ENCODE peak calls at places on chromosomes 16 and 17, in nine cellular contexts. One of them, this sample, is unnamed.

GRCh38 chr17:15395091-15395490 is 53.7 kb upstream of the TEKT3 start:
- DNase-seq in left lobe of liver: no peak
- DNase-seq in activated CD8-positive, alpha-beta T cell treated with anti-CD3 and anti-CD28 coated beads for 36 hours: no peak
- DNase-seq in sigmoid colon: no peak
- DNase-seq in stimulated activated CD4-positive, alpha-beta T cell treated with anti-CD3 and anti-CD28 coated beads, Interleukin-1b, Interleukin-23, amount 100 ng/mL, for 1 hour: no peak
- DNase-seq in B cell: no peak
- DNase-seq in Calu3: no peak
- DNase-seq in hippocampal formation: no peak
- DNase-seq in substantia nigra: no peak
- DNase-seq in this sample: no peak

GRCh38 chr16:57818377-57819055 is 16.2 kb upstream of the KIFC3 start:
- DNase-seq in activated CD8-positive, alpha-beta T cell treated with anti-CD3 and anti-CD28 coated beads for 36 hours: no peak
- DNase-seq in sigmoid colon: no peak
- DNase-seq in left lobe of liver: no peak
- DNase-seq in substantia nigra: no peak
- DNase-seq in B cell: no peak
- DNase-seq in stimulated activated CD4-positive, alpha-beta T cell treated with anti-CD3 and anti-CD28 coated beads, Interleukin-1b, Interleukin-23, amount 100 ng/mL, for 1 hour: no peak
- DNase-seq in Calu3: no peak
- DNase-seq in hippocampal formation: no peak
- DNase-seq in this sample: no peak

GRCh38 chr17:27807567-27808470 is 7.5 kb upstream of the NOS2 start:
- DNase-seq in left lobe of liver: no peak
- DNase-seq in hippocampal formation: no peak
- DNase-seq in B cell: peak
- DNase-seq in Calu3: peak
- DNase-seq in substantia nigra: no peak
- DNase-seq in stimulated activated CD4-positive, alpha-beta T cell treated with anti-CD3 and anti-CD28 coated beads, Interleukin-1b, Interleukin-23, amount 100 ng/mL, for 1 hour: peak
- DNase-seq in activated CD8-positive, alpha-beta T cell treated with anti-CD3 and anti-CD28 coated beads for 36 hours: peak
- DNase-seq in sigmoid colon: no peak
- DNase-seq in this sample: no peak

GRCh38 chr17:79114455-79115301 is 40.1 kb downstream of the ENGASE start:
- DNase-seq in Calu3: peak
- DNase-seq in activated CD8-positive, alpha-beta T cell treated with anti-CD3 and anti-CD28 coated beads for 36 hours: no peak
- DNase-seq in stimulated activated CD4-positive, alpha-beta T cell treated with anti-CD3 and anti-CD28 coated beads, Interleukin-1b, Interleukin-23, amount 100 ng/mL, for 1 hour: no peak
- DNase-seq in hippocampal formation: no peak
- DNase-seq in B cell: no peak
- DNase-seq in sigmoid colon: peak
- DNase-seq in left lobe of liver: peak
- DNase-seq in substantia nigra: no peak
- DNase-seq in this sample: peak

GRCh38 chr17:50952889-50953288 is 86.7 kb upstream of the TOB1 start:
- DNase-seq in left lobe of liver: peak
- DNase-seq in Calu3: no peak
- DNase-seq in substantia nigra: no peak
- DNase-seq in sigmoid colon: no peak
- DNase-seq in stimulated activated CD4-positive, alpha-beta T cell treated with anti-CD3 and anti-CD28 coated beads, Interleukin-1b, Interleukin-23, amount 100 ng/mL, for 1 hour: no peak
- DNase-seq in hippocampal formation: no peak
- DNase-seq in B cell: no peak
- DNase-seq in activated CD8-positive, alpha-beta T cell treated with anti-CD3 and anti-CD28 coated beads for 36 hours: no peak
- DNase-seq in this sample: no peak

GRCh38 chr17:77748436-77748835 is 210.1 kb upstream of the TNRC6C start:
- DNase-seq in substantia nigra: no peak
- DNase-seq in hippocampal formation: no peak
- DNase-seq in B cell: no peak
- DNase-seq in left lobe of liver: no peak
- DNase-seq in Calu3: no peak
- DNase-seq in stimulated activated CD4-positive, alpha-beta T cell treated with anti-CD3 and anti-CD28 coated beads, Interleukin-1b, Interleukin-23, amount 100 ng/mL, for 1 hour: no peak
- DNase-seq in sigmoid colon: peak
- DNase-seq in activated CD8-positive, alpha-beta T cell treated with anti-CD3 and anti-CD28 coated beads for 36 hours: no peak
- DNase-seq in this sample: no peak

GRCh38 chr16:58086381-58087208 is 42.6 kb downstream of the CFAP20 start:
- DNase-seq in sigmoid colon: no peak
- DNase-seq in left lobe of liver: no peak
- DNase-seq in B cell: no peak
- DNase-seq in substantia nigra: no peak
- DNase-seq in hippocampal formation: no peak
- DNase-seq in Calu3: no peak
- DNase-seq in activated CD8-positive, alpha-beta T cell treated with anti-CD3 and anti-CD28 coated beads for 36 hours: no peak
- DNase-seq in stimulated activated CD4-positive, alpha-beta T cell treated with anti-CD3 and anti-CD28 coated beads, Interleukin-1b, Interleukin-23, amount 100 ng/mL, for 1 hour: no peak
- DNase-seq in this sample: peak

GRCh38 chr17:7538050-7538449 is 10.8 kb upstream of the TNFSF12 start:
- DNase-seq in hippocampal formation: no peak
- DNase-seq in activated CD8-positive, alpha-beta T cell treated with anti-CD3 and anti-CD28 coated beads for 36 hours: no peak
- DNase-seq in Calu3: no peak
- DNase-seq in substantia nigra: no peak
- DNase-seq in sigmoid colon: no peak
- DNase-seq in B cell: no peak
- DNase-seq in stimulated activated CD4-positive, alpha-beta T cell treated with anti-CD3 and anti-CD28 coated beads, Interleukin-1b, Interleukin-23, amount 100 ng/mL, for 1 hour: no peak
- DNase-seq in left lobe of liver: no peak
- DNase-seq in this sample: no peak

GRCh38 chr16:72877374-72878028 is 170.4 kb downstream of the ZFHX3 start:
- DNase-seq in activated CD8-positive, alpha-beta T cell treated with anti-CD3 and anti-CD28 coated beads for 36 hours: no peak
- DNase-seq in stimulated activated CD4-positive, alpha-beta T cell treated with anti-CD3 and anti-CD28 coated beads, Interleukin-1b, Interleukin-23, amount 100 ng/mL, for 1 hour: no peak
- DNase-seq in sigmoid colon: no peak
- DNase-seq in B cell: no peak
- DNase-seq in left lobe of liver: no peak
- DNase-seq in Calu3: peak
- DNase-seq in substantia nigra: no peak
- DNase-seq in hippocampal formation: no peak
- DNase-seq in this sample: peak

GRCh38 chr16:1961651-1962067 is 2.3 kb downstream of the NDUFB10 start:
- DNase-seq in B cell: no peak
- DNase-seq in activated CD8-positive, alpha-beta T cell treated with anti-CD3 and anti-CD28 coated beads for 36 hours: peak
- DNase-seq in hippocampal formation: no peak
- DNase-seq in stimulated activated CD4-positive, alpha-beta T cell treated with anti-CD3 and anti-CD28 coated beads, Interleukin-1b, Interleukin-23, amount 100 ng/mL, for 1 hour: no peak
- DNase-seq in sigmoid colon: no peak
- DNase-seq in left lobe of liver: no peak
- DNase-seq in substantia nigra: no peak
- DNase-seq in Calu3: no peak
- DNase-seq in this sample: peak

GRCh38 chr17:15490634-15491261 is 23.3 kb upstream of the CDRT4 start:
- DNase-seq in hippocampal formation: peak
- DNase-seq in stimulated activated CD4-positive, alpha-beta T cell treated with anti-CD3 and anti-CD28 coated beads, Interleukin-1b, Interleukin-23, amount 100 ng/mL, for 1 hour: no peak
- DNase-seq in Calu3: peak
- DNase-seq in left lobe of liver: no peak
- DNase-seq in sigmoid colon: peak
- DNase-seq in substantia nigra: peak
- DNase-seq in B cell: no peak
- DNase-seq in activated CD8-positive, alpha-beta T cell treated with anti-CD3 and anti-CD28 coated beads for 36 hours: peak
- DNase-seq in this sample: peak

GRCh38 chr17:63480826-63481487 is 4.1 kb downstream of the ACE start:
- DNase-seq in Calu3: no peak
- DNase-seq in activated CD8-positive, alpha-beta T cell treated with anti-CD3 and anti-CD28 coated beads for 36 hours: no peak
- DNase-seq in substantia nigra: no peak
- DNase-seq in hippocampal formation: no peak
- DNase-seq in B cell: no peak
- DNase-seq in left lobe of liver: no peak
- DNase-seq in sigmoid colon: no peak
- DNase-seq in stimulated activated CD4-positive, alpha-beta T cell treated with anti-CD3 and anti-CD28 coated beads, Interleukin-1b, Interleukin-23, amount 100 ng/mL, for 1 hour: no peak
- DNase-seq in this sample: no peak

GRCh38 chr17:286571-286970 is 66.0 kb downstream of the RPH3AL start:
- DNase-seq in substantia nigra: no peak
- DNase-seq in stimulated activated CD4-positive, alpha-beta T cell treated with anti-CD3 and anti-CD28 coated beads, Interleukin-1b, Interleukin-23, amount 100 ng/mL, for 1 hour: no peak
- DNase-seq in left lobe of liver: no peak
- DNase-seq in hippocampal formation: no peak
- DNase-seq in sigmoid colon: peak
- DNase-seq in activated CD8-positive, alpha-beta T cell treated with anti-CD3 and anti-CD28 coated beads for 36 hours: no peak
- DNase-seq in B cell: no peak
- DNase-seq in Calu3: no peak
- DNase-seq in this sample: no peak

GRCh38 chr16:10979717-10980601 is 35.6 kb downstream of the CLEC16A start:
- DNase-seq in B cell: no peak
- DNase-seq in hippocampal formation: peak
- DNase-seq in activated CD8-positive, alpha-beta T cell treated with anti-CD3 and anti-CD28 coated beads for 36 hours: no peak
- DNase-seq in stimulated activated CD4-positive, alpha-beta T cell treated with anti-CD3 and anti-CD28 coated beads, Interleukin-1b, Interleukin-23, amount 100 ng/mL, for 1 hour: no peak
- DNase-seq in Calu3: no peak
- DNase-seq in sigmoid colon: peak
- DNase-seq in substantia nigra: peak
- DNase-seq in left lobe of liver: peak
- DNase-seq in this sample: no peak

GRCh38 chr17:59668816-59669215 is 38.4 kb downstream of the PTRH2 start:
- DNase-seq in Calu3: no peak
- DNase-seq in B cell: no peak
- DNase-seq in left lobe of liver: no peak
- DNase-seq in stimulated activated CD4-positive, alpha-beta T cell treated with anti-CD3 and anti-CD28 coated beads, Interleukin-1b, Interleukin-23, amount 100 ng/mL, for 1 hour: no peak
- DNase-seq in activated CD8-positive, alpha-beta T cell treated with anti-CD3 and anti-CD28 coated beads for 36 hours: no peak
- DNase-seq in substantia nigra: no peak
- DNase-seq in hippocampal formation: no peak
- DNase-seq in sigmoid colon: no peak
- DNase-seq in this sample: no peak

This sample was measured in ELF-1.